ENCODE peak calls at places on chromosomes 11 and 22, in ten cellular contexts. One of them, this sample, is unnamed. For H3K9me3, the result is how much of the 10 kb centered on the place peaks cover.

GRCh38 chr11:14267861-14268635 is 90.9 kb downstream of the RRAS2 start:
- DNase-seq in A549: no peak
- DNase-seq in neural progenitor cell: no peak
- DNase-seq in CD8-positive, alpha-beta T cell: no peak
- DNase-seq in GM23248: no peak
- DNase-seq in colonic mucosa: no peak
- DNase-seq in right cardiac atrium: no peak
- DNase-seq in CD4-positive, CD25-positive, alpha-beta regulatory T cell: no peak
- DNase-seq in body of pancreas: no peak
- DNase-seq in thoracic aorta: no peak
- DNase-seq in this sample: no peak

GRCh38 chr11:16286095-16286494 is 70.3 kb downstream of the SOX6 start:
- DNase-seq in GM23248: no peak
- DNase-seq in thoracic aorta: no peak
- DNase-seq in body of pancreas: no peak
- DNase-seq in CD8-positive, alpha-beta T cell: no peak
- DNase-seq in neural progenitor cell: no peak
- DNase-seq in A549: no peak
- DNase-seq in CD4-positive, CD25-positive, alpha-beta regulatory T cell: no peak
- DNase-seq in colonic mucosa: no peak
- DNase-seq in right cardiac atrium: no peak
- DNase-seq in this sample: no peak

GRCh38 chr11:128548655-128549255 is 38.6 kb downstream of the ETS1 start:
- DNase-seq in body of pancreas: peak
- DNase-seq in GM23248: peak
- DNase-seq in CD8-positive, alpha-beta T cell: peak
- DNase-seq in A549: no peak
- DNase-seq in right cardiac atrium: peak
- DNase-seq in CD4-positive, CD25-positive, alpha-beta regulatory T cell: peak
- DNase-seq in colonic mucosa: peak
- DNase-seq in thoracic aorta: no peak
- DNase-seq in neural progenitor cell: peak
- DNase-seq in this sample: peak

GRCh38 chr11:125621995-125622394 is 3.0 kb upstream of the CHEK1 start:
- DNase-seq in body of pancreas: no peak
- DNase-seq in colonic mucosa: no peak
- DNase-seq in neural progenitor cell: no peak
- DNase-seq in CD4-positive, CD25-positive, alpha-beta regulatory T cell: no peak
- DNase-seq in A549: peak
- DNase-seq in right cardiac atrium: no peak
- DNase-seq in GM23248: peak
- DNase-seq in thoracic aorta: no peak
- DNase-seq in CD8-positive, alpha-beta T cell: no peak
- DNase-seq in this sample: no peak

GRCh38 chr22:43859621-43860020 is 2.7 kb downstream of the SULT4A1 start:
- DNase-seq in CD4-positive, CD25-positive, alpha-beta regulatory T cell: no peak
- DNase-seq in body of pancreas: no peak
- DNase-seq in thoracic aorta: no peak
- DNase-seq in right cardiac atrium: no peak
- DNase-seq in neural progenitor cell: no peak
- DNase-seq in CD8-positive, alpha-beta T cell: no peak
- DNase-seq in colonic mucosa: no peak
- DNase-seq in GM23248: no peak
- DNase-seq in A549: no peak
- DNase-seq in this sample: no peak

GRCh38 chr11:416757-417621 is 2.2 kb upstream of the SIGIRR start:
- DNase-seq in colonic mucosa: peak
- DNase-seq in body of pancreas: peak
- DNase-seq in CD4-positive, CD25-positive, alpha-beta regulatory T cell: no peak
- DNase-seq in right cardiac atrium: peak
- DNase-seq in thoracic aorta: no peak
- DNase-seq in A549: no peak
- DNase-seq in CD8-positive, alpha-beta T cell: no peak
- DNase-seq in neural progenitor cell: peak
- DNase-seq in GM23248: peak
- DNase-seq in this sample: no peak

GRCh38 chr11:67158241-67158640 is 39.2 kb downstream of the KDM2A start:
- DNase-seq in thoracic aorta: no peak
- DNase-seq in colonic mucosa: no peak
- DNase-seq in right cardiac atrium: no peak
- DNase-seq in neural progenitor cell: no peak
- DNase-seq in CD8-positive, alpha-beta T cell: no peak
- DNase-seq in GM23248: no peak
- DNase-seq in CD4-positive, CD25-positive, alpha-beta regulatory T cell: no peak
- DNase-seq in body of pancreas: no peak
- DNase-seq in A549: no peak
- DNase-seq in this sample: no peak

GRCh38 chr11:93905384-93905783 is 55.0 kb upstream of the VSTM5 start:
- DNase-seq in CD8-positive, alpha-beta T cell: no peak
- DNase-seq in right cardiac atrium: no peak
- DNase-seq in CD4-positive, CD25-positive, alpha-beta regulatory T cell: no peak
- DNase-seq in body of pancreas: no peak
- DNase-seq in neural progenitor cell: no peak
- DNase-seq in GM23248: peak
- DNase-seq in colonic mucosa: no peak
- DNase-seq in A549: no peak
- DNase-seq in thoracic aorta: no peak
- DNase-seq in this sample: no peak

GRCh38 chr11:78030429-78031325 is 7.6 kb upstream of the KCTD14 start:
- DNase-seq in body of pancreas: peak
- DNase-seq in CD4-positive, CD25-positive, alpha-beta regulatory T cell: no peak
- DNase-seq in A549: peak
- DNase-seq in CD8-positive, alpha-beta T cell: no peak
- DNase-seq in GM23248: peak
- DNase-seq in right cardiac atrium: peak
- DNase-seq in colonic mucosa: peak
- DNase-seq in neural progenitor cell: peak
- DNase-seq in thoracic aorta: no peak
- DNase-seq in this sample: no peak

GRCh38 chr11:106503901-106504300 is 426.4 kb downstream of the AASDHPPT start:
- DNase-seq in GM23248: no peak
- DNase-seq in colonic mucosa: no peak
- DNase-seq in A549: no peak
- DNase-seq in neural progenitor cell: no peak
- DNase-seq in right cardiac atrium: no peak
- DNase-seq in thoracic aorta: no peak
- DNase-seq in CD4-positive, CD25-positive, alpha-beta regulatory T cell: no peak
- DNase-seq in CD8-positive, alpha-beta T cell: no peak
- DNase-seq in body of pancreas: no peak
- DNase-seq in this sample: no peak

GRCh38 chr11:19259487-19260345 is 19.0 kb upstream of the E2F8 start:
- DNase-seq in neural progenitor cell: peak
- DNase-seq in colonic mucosa: peak
- DNase-seq in thoracic aorta: no peak
- DNase-seq in CD8-positive, alpha-beta T cell: peak
- DNase-seq in right cardiac atrium: peak
- DNase-seq in body of pancreas: peak
- DNase-seq in CD4-positive, CD25-positive, alpha-beta regulatory T cell: peak
- DNase-seq in GM23248: peak
- DNase-seq in A549: peak
- DNase-seq in this sample: peak

GRCh38 chr11:82703796-82704195 is 29.9 kb downstream of the FAM181B start:
- DNase-seq in body of pancreas: no peak
- DNase-seq in right cardiac atrium: no peak
- DNase-seq in neural progenitor cell: no peak
- DNase-seq in A549: no peak
- DNase-seq in GM23248: no peak
- DNase-seq in thoracic aorta: no peak
- DNase-seq in CD4-positive, CD25-positive, alpha-beta regulatory T cell: no peak
- DNase-seq in CD8-positive, alpha-beta T cell: no peak
- DNase-seq in colonic mucosa: no peak
- DNase-seq in this sample: no peak

GRCh38 chr11:9385288-9385902 is 943 bp downstream of the IPO7 start:
- DNase-seq in CD8-positive, alpha-beta T cell: no peak
- DNase-seq in thoracic aorta: no peak
- DNase-seq in neural progenitor cell: no peak
- DNase-seq in A549: peak
- DNase-seq in colonic mucosa: no peak
- DNase-seq in CD4-positive, CD25-positive, alpha-beta regulatory T cell: no peak
- DNase-seq in GM23248: no peak
- DNase-seq in right cardiac atrium: no peak
- DNase-seq in body of pancreas: no peak
- DNase-seq in this sample: no peak

GRCh38 chr11:63620928-63621539 is 6.8 kb upstream of the PLAAT3 start:
- DNase-seq in neural progenitor cell: peak
- DNase-seq in right cardiac atrium: no peak
- DNase-seq in thoracic aorta: no peak
- DNase-seq in body of pancreas: no peak
- DNase-seq in CD4-positive, CD25-positive, alpha-beta regulatory T cell: no peak
- DNase-seq in A549: no peak
- DNase-seq in CD8-positive, alpha-beta T cell: no peak
- DNase-seq in colonic mucosa: no peak
- DNase-seq in GM23248: no peak
- DNase-seq in this sample: no peak

GRCh38 chr11:123122341-123122740 is 60.4 kb upstream of the HSPA8 start:
- DNase-seq in neural progenitor cell: no peak
- DNase-seq in GM23248: peak
- DNase-seq in CD8-positive, alpha-beta T cell: no peak
- DNase-seq in A549: peak
- DNase-seq in colonic mucosa: no peak
- DNase-seq in CD4-positive, CD25-positive, alpha-beta regulatory T cell: no peak
- DNase-seq in body of pancreas: no peak
- DNase-seq in thoracic aorta: no peak
- DNase-seq in right cardiac atrium: no peak
- DNase-seq in this sample: no peak

GRCh38 chr11:14124345-14124744 is 161.8 kb downstream of the SPON1 start:
- DNase-seq in body of pancreas: no peak
- DNase-seq in right cardiac atrium: no peak
- DNase-seq in thoracic aorta: no peak
- DNase-seq in CD4-positive, CD25-positive, alpha-beta regulatory T cell: no peak
- DNase-seq in A549: no peak
- DNase-seq in GM23248: peak
- DNase-seq in colonic mucosa: no peak
- DNase-seq in neural progenitor cell: no peak
- DNase-seq in CD8-positive, alpha-beta T cell: no peak
- DNase-seq in this sample: no peak

DNA sequence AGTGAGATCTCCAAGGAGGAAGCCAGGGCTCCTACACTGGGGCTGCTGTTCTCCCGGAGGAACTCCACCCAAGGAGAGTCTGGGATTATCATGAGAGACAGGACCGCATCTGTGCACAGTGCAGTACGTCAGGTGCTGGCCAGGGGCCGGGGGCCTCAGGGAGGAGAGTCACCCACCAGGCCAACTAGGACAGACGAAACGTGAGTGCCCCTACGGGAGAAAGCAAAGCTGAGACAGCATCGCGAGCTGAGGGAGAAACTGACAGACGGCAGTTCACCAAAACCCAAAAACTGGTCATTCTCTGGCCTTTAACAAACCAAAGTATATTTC is 273.4 kb downstream of the BRD1 start:
- DNase-seq in A549: no peak
- DNase-seq in CD8-positive, alpha-beta T cell: no peak
- DNase-seq in body of pancreas: no peak
- DNase-seq in GM23248: no peak
- DNase-seq in right cardiac atrium: no peak
- DNase-seq in CD4-positive, CD25-positive, alpha-beta regulatory T cell: no peak
- DNase-seq in neural progenitor cell: no peak
- DNase-seq in colonic mucosa: no peak
- DNase-seq in thoracic aorta: no peak
- DNase-seq in this sample: no peak
- H3K9me3 ChIP-seq in A549: under half
- H3K9me3 ChIP-seq in CD8-positive, alpha-beta T cell: under half
- H3K9me3 ChIP-seq in body of pancreas: under half
- H3K9me3 ChIP-seq in GM23248: under half
- H3K9me3 ChIP-seq in right cardiac atrium: under half
- H3K9me3 ChIP-seq in CD4-positive, CD25-positive, alpha-beta regulatory T cell: under half
- H3K9me3 ChIP-seq in neural progenitor cell: under half
- H3K9me3 ChIP-seq in colonic mucosa: under half
- H3K9me3 ChIP-seq in thoracic aorta: under half
- H3K9me3 ChIP-seq in this sample: under half

GRCh38 chr11:118441770-118442169 is 5.5 kb downstream of the KMT2A start:
- DNase-seq in GM23248: peak
- DNase-seq in CD4-positive, CD25-positive, alpha-beta regulatory T cell: no peak
- DNase-seq in neural progenitor cell: peak
- DNase-seq in A549: no peak
- DNase-seq in body of pancreas: no peak
- DNase-seq in CD8-positive, alpha-beta T cell: no peak
- DNase-seq in right cardiac atrium: no peak
- DNase-seq in colonic mucosa: no peak
- DNase-seq in thoracic aorta: no peak
- DNase-seq in this sample: no peak
- H3K27ac ChIP-seq in GM23248: peak
- H3K27ac ChIP-seq in CD4-positive, CD25-positive, alpha-beta regulatory T cell: peak
- H3K27ac ChIP-seq in neural progenitor cell: no peak
- H3K27ac ChIP-seq in A549: no peak
- H3K27ac ChIP-seq in body of pancreas: no peak
- H3K27ac ChIP-seq in CD8-positive, alpha-beta T cell: no peak
- H3K27ac ChIP-seq in right cardiac atrium: no peak
- H3K27ac ChIP-seq in colonic mucosa: no peak
- H3K27ac ChIP-seq in thoracic aorta: no peak
- H3K27ac ChIP-seq in this sample: peak

DNA sequence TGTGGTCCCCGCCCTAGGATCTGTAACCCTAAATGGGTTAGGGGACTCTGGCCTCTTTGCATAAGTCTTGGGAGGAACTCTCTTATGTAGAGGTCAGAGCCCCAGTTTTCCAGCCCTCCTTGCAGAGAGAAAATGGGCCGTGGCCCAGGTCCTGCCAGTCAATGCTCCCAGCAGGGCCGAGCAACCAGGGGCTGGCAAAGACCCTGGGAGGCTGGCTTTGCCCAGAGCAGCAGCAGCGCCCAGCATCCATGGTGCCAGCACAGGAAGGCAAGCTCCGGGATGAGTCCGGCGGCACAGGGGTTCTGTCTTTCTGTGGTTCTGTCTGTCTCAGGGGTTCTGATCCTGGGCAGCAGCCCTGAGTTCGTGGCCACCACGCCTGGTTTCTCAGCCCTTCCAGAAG is 684.8 kb downstream of the BRD1 start:
- DNase-seq in neural progenitor cell: no peak
- DNase-seq in CD8-positive, alpha-beta T cell: no peak
- DNase-seq in A549: no peak
- DNase-seq in CD4-positive, CD25-positive, alpha-beta regulatory T cell: no peak
- DNase-seq in thoracic aorta: no peak
- DNase-seq in right cardiac atrium: no peak
- DNase-seq in GM23248: no peak
- DNase-seq in colonic mucosa: no peak
- DNase-seq in body of pancreas: no peak
- DNase-seq in this sample: no peak
- H3K9me3 ChIP-seq in neural progenitor cell: under half
- H3K9me3 ChIP-seq in CD8-positive, alpha-beta T cell: under half
- H3K9me3 ChIP-seq in A549: under half
- H3K9me3 ChIP-seq in CD4-positive, CD25-positive, alpha-beta regulatory T cell: under half
- H3K9me3 ChIP-seq in thoracic aorta: under half
- H3K9me3 ChIP-seq in right cardiac atrium: under half
- H3K9me3 ChIP-seq in GM23248: under half
- H3K9me3 ChIP-seq in colonic mucosa: under half
- H3K9me3 ChIP-seq in body of pancreas: under half
- H3K9me3 ChIP-seq in this sample: under half

GRCh38 chr11:108871152-108871551 is 206.3 kb downstream of the DDX10 start:
- DNase-seq in thoracic aorta: no peak
- DNase-seq in neural progenitor cell: peak
- DNase-seq in A549: peak
- DNase-seq in right cardiac atrium: peak
- DNase-seq in GM23248: peak
- DNase-seq in CD8-positive, alpha-beta T cell: no peak
- DNase-seq in body of pancreas: no peak
- DNase-seq in colonic mucosa: no peak
- DNase-seq in CD4-positive, CD25-positive, alpha-beta regulatory T cell: no peak
- DNase-seq in this sample: no peak
- H3K27ac ChIP-seq in thoracic aorta: peak
- H3K27ac ChIP-seq in neural progenitor cell: no peak
- H3K27ac ChIP-seq in A549: peak
- H3K27ac ChIP-seq in right cardiac atrium: no peak
- H3K27ac ChIP-seq in GM23248: peak
- H3K27ac ChIP-seq in CD8-positive, alpha-beta T cell: no peak
- H3K27ac ChIP-seq in body of pancreas: no peak
- H3K27ac ChIP-seq in colonic mucosa: no peak
- H3K27ac ChIP-seq in CD4-positive, CD25-positive, alpha-beta regulatory T cell: no peak
- H3K27ac ChIP-seq in this sample: no peak

This sample was measured in CD4-positive, alpha-beta memory T cell.